ENCODE peak calls at places on chromosomes 7 and 10, in five cellular contexts. One of them, this sample, is unnamed.

GRCh38 chr7:44320794-44321371 is 4.5 kb downstream of the CAMK2B start:
- DNase-seq in GM04504: no peak
- DNase-seq in kidney tubule cell: peak; percentile 48
- DNase-seq in AG04450: no peak
- DNase-seq in activated T-helper 1 cell treated with Interleukin-2 at 50 U/mL for 16 hours: no peak
- DNase-seq in this sample: no peak

GRCh38 chr10:104253106-104253505 is 1.6 kb upstream of the GSTO1 start:
- DNase-seq in activated T-helper 1 cell treated with Interleukin-2 at 50 U/mL for 16 hours: no peak
- DNase-seq in kidney tubule cell: no peak
- DNase-seq in GM04504: no peak
- DNase-seq in AG04450: no peak
- DNase-seq in this sample: no peak

GRCh38 chr10:3699896-3700295 is 85.1 kb downstream of the KLF6 start:
- DNase-seq in kidney tubule cell: no peak
- DNase-seq in GM04504: no peak
- DNase-seq in activated T-helper 1 cell treated with Interleukin-2 at 50 U/mL for 16 hours: no peak
- DNase-seq in AG04450: no peak
- DNase-seq in this sample: no peak

GRCh38 chr10:127046975-127047877 is 142.0 kb downstream of the DOCK1 start:
- DNase-seq in GM04504: no peak
- DNase-seq in activated T-helper 1 cell treated with Interleukin-2 at 50 U/mL for 16 hours: no peak
- DNase-seq in AG04450: no peak
- DNase-seq in kidney tubule cell: no peak
- DNase-seq in this sample: peak; percentile 8

GRCh38 chr10:129963076-129963830 is 821 bp downstream of the EBF3 start:
- DNase-seq in kidney tubule cell: peak; percentile 27
- DNase-seq in AG04450: no peak
- DNase-seq in GM04504: no peak
- DNase-seq in activated T-helper 1 cell treated with Interleukin-2 at 50 U/mL for 16 hours: no peak
- DNase-seq in this sample: peak; percentile 34

GRCh38 chr7:5450549-5451327 is 27.1 kb upstream of the TNRC18 start:
- DNase-seq in kidney tubule cell: peak; percentile 28
- DNase-seq in activated T-helper 1 cell treated with Interleukin-2 at 50 U/mL for 16 hours: peak; percentile 22
- DNase-seq in GM04504: no peak
- DNase-seq in AG04450: no peak
- DNase-seq in this sample: peak; percentile 60

GRCh38 chr7:50342616-50343114 is 38.1 kb downstream of the IKZF1 start:
- DNase-seq in AG04450: no peak
- DNase-seq in activated T-helper 1 cell treated with Interleukin-2 at 50 U/mL for 16 hours: peak; percentile 49
- DNase-seq in GM04504: no peak
- DNase-seq in kidney tubule cell: no peak
- DNase-seq in this sample: no peak

GRCh38 chr10:65566906-65567305 is 1358.9 kb upstream of the LRRTM3 start:
- DNase-seq in AG04450: no peak
- DNase-seq in kidney tubule cell: peak; percentile 13
- DNase-seq in activated T-helper 1 cell treated with Interleukin-2 at 50 U/mL for 16 hours: no peak
- DNase-seq in GM04504: no peak
- DNase-seq in this sample: no peak

GRCh38 chr7:51187941-51188340 is 128.7 kb downstream of the COBL start:
- DNase-seq in GM04504: no peak
- DNase-seq in kidney tubule cell: peak; percentile 31
- DNase-seq in AG04450: no peak
- DNase-seq in activated T-helper 1 cell treated with Interleukin-2 at 50 U/mL for 16 hours: no peak
- DNase-seq in this sample: peak; percentile 1

GRCh38 chr10:76082956-76083355 is 651.5 kb downstream of the LRMDA start:
- DNase-seq in AG04450: no peak
- DNase-seq in GM04504: peak; percentile 37
- DNase-seq in kidney tubule cell: peak; percentile 84
- DNase-seq in activated T-helper 1 cell treated with Interleukin-2 at 50 U/mL for 16 hours: no peak
- DNase-seq in this sample: peak; percentile 68

GRCh38 chr10:27601519-27601918 is 97.4 kb downstream of the RAB18 start:
- DNase-seq in kidney tubule cell: no peak
- DNase-seq in activated T-helper 1 cell treated with Interleukin-2 at 50 U/mL for 16 hours: no peak
- DNase-seq in AG04450: no peak
- DNase-seq in GM04504: no peak
- DNase-seq in this sample: no peak

GRCh38 chr7:42869131-42870020 is 42.5 kb downstream of the C7orf25 start:
- DNase-seq in activated T-helper 1 cell treated with Interleukin-2 at 50 U/mL for 16 hours: no peak
- DNase-seq in GM04504: no peak
- DNase-seq in AG04450: no peak
- DNase-seq in kidney tubule cell: peak; percentile 57
- DNase-seq in this sample: peak; percentile 39

GRCh38 chr10:96720422-96721206 is at the start of gene PIK3AP1:
- DNase-seq in GM04504: no peak
- DNase-seq in activated T-helper 1 cell treated with Interleukin-2 at 50 U/mL for 16 hours: peak; percentile 5
- DNase-seq in AG04450: no peak
- DNase-seq in kidney tubule cell: peak; percentile 58
- DNase-seq in this sample: peak; percentile 43

This sample was measured in ELR.